ENCODE peak calls at places on chromosomes 13 and 19, in ten cellular contexts. One of them, this sample, is unnamed.

GRCh38 chr19:42498387-42498786 is 29.9 kb downstream of the CEACAM1 start:
- DNase-seq in colonic mucosa: peak; percentile 33
- DNase-seq in EH: no peak
- DNase-seq in stimulated activated CD4-positive, alpha-beta T cell treated with anti-CD3 and anti-CD28 coated beads, Interleukin-1b, Interleukin-23, amount 100 ng/mL, for 1 hour: no peak
- DNase-seq in stimulated activated CD8-positive, alpha-beta memory T cell treated with anti-CD3 and anti-CD28 coated beads, Interleukin-12 subunit alpha, Interleukin-12 subunit beta, amount 100 ng/mL, for 4 hours: no peak
- DNase-seq in GM04503: no peak
- DNase-seq in NCI-H345: no peak
- DNase-seq in heart left ventricle: no peak
- DNase-seq in COR-L47: no peak
- DNase-seq in cardiac septum: no peak
- DNase-seq in this sample: no peak

GRCh38 chr13:52356327-52356726 is 49.6 kb downstream of the THSD1 start:
- DNase-seq in colonic mucosa: no peak
- DNase-seq in EH: peak; percentile 58
- DNase-seq in stimulated activated CD4-positive, alpha-beta T cell treated with anti-CD3 and anti-CD28 coated beads, Interleukin-1b, Interleukin-23, amount 100 ng/mL, for 1 hour: no peak
- DNase-seq in stimulated activated CD8-positive, alpha-beta memory T cell treated with anti-CD3 and anti-CD28 coated beads, Interleukin-12 subunit alpha, Interleukin-12 subunit beta, amount 100 ng/mL, for 4 hours: no peak
- DNase-seq in GM04503: no peak
- DNase-seq in NCI-H345: no peak
- DNase-seq in heart left ventricle: no peak
- DNase-seq in COR-L47: no peak
- DNase-seq in cardiac septum: no peak
- DNase-seq in this sample: no peak

GRCh38 chr13:91722267-91722884 is 324.0 kb downstream of the GPC5 start:
- DNase-seq in colonic mucosa: no peak
- DNase-seq in EH: no peak
- DNase-seq in stimulated activated CD4-positive, alpha-beta T cell treated with anti-CD3 and anti-CD28 coated beads, Interleukin-1b, Interleukin-23, amount 100 ng/mL, for 1 hour: no peak
- DNase-seq in stimulated activated CD8-positive, alpha-beta memory T cell treated with anti-CD3 and anti-CD28 coated beads, Interleukin-12 subunit alpha, Interleukin-12 subunit beta, amount 100 ng/mL, for 4 hours: no peak
- DNase-seq in GM04503: no peak
- DNase-seq in NCI-H345: peak; percentile 26
- DNase-seq in heart left ventricle: no peak
- DNase-seq in COR-L47: peak; percentile 23
- DNase-seq in cardiac septum: no peak
- DNase-seq in this sample: no peak

GRCh38 chr19:6238643-6239281 is 41.0 kb downstream of the MLLT1 start:
- DNase-seq in colonic mucosa: no peak
- DNase-seq in EH: no peak
- DNase-seq in stimulated activated CD4-positive, alpha-beta T cell treated with anti-CD3 and anti-CD28 coated beads, Interleukin-1b, Interleukin-23, amount 100 ng/mL, for 1 hour: no peak
- DNase-seq in stimulated activated CD8-positive, alpha-beta memory T cell treated with anti-CD3 and anti-CD28 coated beads, Interleukin-12 subunit alpha, Interleukin-12 subunit beta, amount 100 ng/mL, for 4 hours: no peak
- DNase-seq in GM04503: no peak
- DNase-seq in NCI-H345: no peak
- DNase-seq in heart left ventricle: peak; percentile 62
- DNase-seq in COR-L47: no peak
- DNase-seq in cardiac septum: no peak
- DNase-seq in this sample: no peak

GRCh38 chr13:27980280-27980998 is 8.1 kb downstream of the URAD start:
- DNase-seq in colonic mucosa: peak; percentile 64
- DNase-seq in EH: no peak
- DNase-seq in stimulated activated CD4-positive, alpha-beta T cell treated with anti-CD3 and anti-CD28 coated beads, Interleukin-1b, Interleukin-23, amount 100 ng/mL, for 1 hour: no peak
- DNase-seq in stimulated activated CD8-positive, alpha-beta memory T cell treated with anti-CD3 and anti-CD28 coated beads, Interleukin-12 subunit alpha, Interleukin-12 subunit beta, amount 100 ng/mL, for 4 hours: no peak
- DNase-seq in GM04503: no peak
- DNase-seq in NCI-H345: no peak
- DNase-seq in heart left ventricle: no peak
- DNase-seq in COR-L47: no peak
- DNase-seq in cardiac septum: peak; percentile 47
- DNase-seq in this sample: no peak

GRCh38 chr19:19582471-19582870 is 36.0 kb downstream of the PBX4 start:
- DNase-seq in colonic mucosa: no peak
- DNase-seq in EH: no peak
- DNase-seq in stimulated activated CD4-positive, alpha-beta T cell treated with anti-CD3 and anti-CD28 coated beads, Interleukin-1b, Interleukin-23, amount 100 ng/mL, for 1 hour: no peak
- DNase-seq in stimulated activated CD8-positive, alpha-beta memory T cell treated with anti-CD3 and anti-CD28 coated beads, Interleukin-12 subunit alpha, Interleukin-12 subunit beta, amount 100 ng/mL, for 4 hours: no peak
- DNase-seq in GM04503: no peak
- DNase-seq in NCI-H345: no peak
- DNase-seq in heart left ventricle: no peak
- DNase-seq in COR-L47: no peak
- DNase-seq in cardiac septum: no peak
- DNase-seq in this sample: no peak

GRCh38 chr19:13689050-13689449 is 75.3 kb upstream of the MRI1 start:
- DNase-seq in colonic mucosa: no peak
- DNase-seq in EH: peak; percentile 46
- DNase-seq in stimulated activated CD4-positive, alpha-beta T cell treated with anti-CD3 and anti-CD28 coated beads, Interleukin-1b, Interleukin-23, amount 100 ng/mL, for 1 hour: no peak
- DNase-seq in stimulated activated CD8-positive, alpha-beta memory T cell treated with anti-CD3 and anti-CD28 coated beads, Interleukin-12 subunit alpha, Interleukin-12 subunit beta, amount 100 ng/mL, for 4 hours: no peak
- DNase-seq in GM04503: no peak
- DNase-seq in NCI-H345: peak; percentile 24
- DNase-seq in heart left ventricle: no peak
- DNase-seq in COR-L47: peak; percentile 28
- DNase-seq in cardiac septum: no peak
- DNase-seq in this sample: no peak

GRCh38 chr19:14102102-14102696 is 11.6 kb upstream of the SAMD1 start:
- DNase-seq in colonic mucosa: no peak
- DNase-seq in EH: no peak
- DNase-seq in stimulated activated CD4-positive, alpha-beta T cell treated with anti-CD3 and anti-CD28 coated beads, Interleukin-1b, Interleukin-23, amount 100 ng/mL, for 1 hour: no peak
- DNase-seq in stimulated activated CD8-positive, alpha-beta memory T cell treated with anti-CD3 and anti-CD28 coated beads, Interleukin-12 subunit alpha, Interleukin-12 subunit beta, amount 100 ng/mL, for 4 hours: no peak
- DNase-seq in GM04503: no peak
- DNase-seq in NCI-H345: no peak
- DNase-seq in heart left ventricle: no peak
- DNase-seq in COR-L47: no peak
- DNase-seq in cardiac septum: no peak
- DNase-seq in this sample: no peak

GRCh38 chr19:6233051-6233826 is 46.5 kb downstream of the MLLT1 start:
- DNase-seq in colonic mucosa: no peak
- DNase-seq in EH: peak; percentile 65
- DNase-seq in stimulated activated CD4-positive, alpha-beta T cell treated with anti-CD3 and anti-CD28 coated beads, Interleukin-1b, Interleukin-23, amount 100 ng/mL, for 1 hour: no peak
- DNase-seq in stimulated activated CD8-positive, alpha-beta memory T cell treated with anti-CD3 and anti-CD28 coated beads, Interleukin-12 subunit alpha, Interleukin-12 subunit beta, amount 100 ng/mL, for 4 hours: no peak
- DNase-seq in GM04503: no peak
- DNase-seq in NCI-H345: no peak
- DNase-seq in heart left ventricle: peak; percentile 90
- DNase-seq in COR-L47: no peak
- DNase-seq in cardiac septum: peak; percentile 87
- DNase-seq in this sample: no peak

GRCh38 chr19:57406516-57407123 is 4.3 kb upstream of the ZNF17 start:
- DNase-seq in colonic mucosa: peak; percentile 67
- DNase-seq in EH: peak; percentile 51
- DNase-seq in stimulated activated CD4-positive, alpha-beta T cell treated with anti-CD3 and anti-CD28 coated beads, Interleukin-1b, Interleukin-23, amount 100 ng/mL, for 1 hour: peak; percentile 31
- DNase-seq in stimulated activated CD8-positive, alpha-beta memory T cell treated with anti-CD3 and anti-CD28 coated beads, Interleukin-12 subunit alpha, Interleukin-12 subunit beta, amount 100 ng/mL, for 4 hours: peak; percentile 47
- DNase-seq in GM04503: no peak
- DNase-seq in NCI-H345: peak; percentile 54
- DNase-seq in heart left ventricle: peak; percentile 68
- DNase-seq in COR-L47: peak; percentile 37
- DNase-seq in cardiac septum: peak; percentile 78
- DNase-seq in this sample: peak; percentile 68

GRCh38 chr13:108508263-108508662 is 121.1 kb upstream of the MYO16 start:
- DNase-seq in colonic mucosa: no peak
- DNase-seq in EH: no peak
- DNase-seq in stimulated activated CD4-positive, alpha-beta T cell treated with anti-CD3 and anti-CD28 coated beads, Interleukin-1b, Interleukin-23, amount 100 ng/mL, for 1 hour: no peak
- DNase-seq in stimulated activated CD8-positive, alpha-beta memory T cell treated with anti-CD3 and anti-CD28 coated beads, Interleukin-12 subunit alpha, Interleukin-12 subunit beta, amount 100 ng/mL, for 4 hours: no peak
- DNase-seq in GM04503: no peak
- DNase-seq in NCI-H345: peak; percentile 17
- DNase-seq in heart left ventricle: no peak
- DNase-seq in COR-L47: peak; percentile 7
- DNase-seq in cardiac septum: no peak
- DNase-seq in this sample: no peak

GRCh38 chr13:59774511-59774911 is 389.2 kb downstream of the DIAPH3 start:
- DNase-seq in colonic mucosa: no peak
- DNase-seq in EH: peak; percentile 88
- DNase-seq in stimulated activated CD4-positive, alpha-beta T cell treated with anti-CD3 and anti-CD28 coated beads, Interleukin-1b, Interleukin-23, amount 100 ng/mL, for 1 hour: no peak
- DNase-seq in stimulated activated CD8-positive, alpha-beta memory T cell treated with anti-CD3 and anti-CD28 coated beads, Interleukin-12 subunit alpha, Interleukin-12 subunit beta, amount 100 ng/mL, for 4 hours: no peak
- DNase-seq in GM04503: peak; percentile 72
- DNase-seq in NCI-H345: no peak
- DNase-seq in heart left ventricle: no peak
- DNase-seq in COR-L47: no peak
- DNase-seq in cardiac septum: no peak
- DNase-seq in this sample: no peak

GRCh38 chr19:32396046-32396652 is 9.4 kb upstream of the DPY19L3 start:
- DNase-seq in colonic mucosa: no peak
- DNase-seq in EH: no peak
- DNase-seq in stimulated activated CD4-positive, alpha-beta T cell treated with anti-CD3 and anti-CD28 coated beads, Interleukin-1b, Interleukin-23, amount 100 ng/mL, for 1 hour: no peak
- DNase-seq in stimulated activated CD8-positive, alpha-beta memory T cell treated with anti-CD3 and anti-CD28 coated beads, Interleukin-12 subunit alpha, Interleukin-12 subunit beta, amount 100 ng/mL, for 4 hours: no peak
- DNase-seq in GM04503: no peak
- DNase-seq in NCI-H345: no peak
- DNase-seq in heart left ventricle: no peak
- DNase-seq in COR-L47: no peak
- DNase-seq in cardiac septum: no peak
- DNase-seq in this sample: peak; percentile 35

GRCh38 chr13:88817560-88817959 is 1146.4 kb downstream of the SLITRK5 start:
- DNase-seq in colonic mucosa: no peak
- DNase-seq in EH: no peak
- DNase-seq in stimulated activated CD4-positive, alpha-beta T cell treated with anti-CD3 and anti-CD28 coated beads, Interleukin-1b, Interleukin-23, amount 100 ng/mL, for 1 hour: no peak
- DNase-seq in stimulated activated CD8-positive, alpha-beta memory T cell treated with anti-CD3 and anti-CD28 coated beads, Interleukin-12 subunit alpha, Interleukin-12 subunit beta, amount 100 ng/mL, for 4 hours: no peak
- DNase-seq in GM04503: no peak
- DNase-seq in NCI-H345: no peak
- DNase-seq in heart left ventricle: no peak
- DNase-seq in COR-L47: no peak
- DNase-seq in cardiac septum: no peak
- DNase-seq in this sample: no peak

GRCh38 chr13:35764359-35765015 is 288.0 kb upstream of the MAB21L1 start:
- DNase-seq in colonic mucosa: no peak
- DNase-seq in EH: peak; percentile 78
- DNase-seq in stimulated activated CD4-positive, alpha-beta T cell treated with anti-CD3 and anti-CD28 coated beads, Interleukin-1b, Interleukin-23, amount 100 ng/mL, for 1 hour: no peak
- DNase-seq in stimulated activated CD8-positive, alpha-beta memory T cell treated with anti-CD3 and anti-CD28 coated beads, Interleukin-12 subunit alpha, Interleukin-12 subunit beta, amount 100 ng/mL, for 4 hours: no peak
- DNase-seq in GM04503: no peak
- DNase-seq in NCI-H345: no peak
- DNase-seq in heart left ventricle: no peak
- DNase-seq in COR-L47: no peak
- DNase-seq in cardiac septum: no peak
- DNase-seq in this sample: no peak

GRCh38 chr13:27043013-27043412 is 128.6 kb downstream of the USP12 start:
- DNase-seq in colonic mucosa: no peak
- DNase-seq in EH: peak; percentile 98
- DNase-seq in stimulated activated CD4-positive, alpha-beta T cell treated with anti-CD3 and anti-CD28 coated beads, Interleukin-1b, Interleukin-23, amount 100 ng/mL, for 1 hour: no peak
- DNase-seq in stimulated activated CD8-positive, alpha-beta memory T cell treated with anti-CD3 and anti-CD28 coated beads, Interleukin-12 subunit alpha, Interleukin-12 subunit beta, amount 100 ng/mL, for 4 hours: no peak
- DNase-seq in GM04503: peak; percentile 96
- DNase-seq in NCI-H345: no peak
- DNase-seq in heart left ventricle: no peak
- DNase-seq in COR-L47: no peak
- DNase-seq in cardiac septum: no peak
- DNase-seq in this sample: no peak

GRCh38 chr13:21637296-21637695 is 33.3 kb upstream of the MICU2 start:
- DNase-seq in colonic mucosa: peak; percentile 88
- DNase-seq in EH: peak; percentile 34
- DNase-seq in stimulated activated CD4-positive, alpha-beta T cell treated with anti-CD3 and anti-CD28 coated beads, Interleukin-1b, Interleukin-23, amount 100 ng/mL, for 1 hour: no peak
- DNase-seq in stimulated activated CD8-positive, alpha-beta memory T cell treated with anti-CD3 and anti-CD28 coated beads, Interleukin-12 subunit alpha, Interleukin-12 subunit beta, amount 100 ng/mL, for 4 hours: peak; percentile 10
- DNase-seq in GM04503: no peak
- DNase-seq in NCI-H345: peak; percentile 91
- DNase-seq in heart left ventricle: no peak
- DNase-seq in COR-L47: peak; percentile 96
- DNase-seq in cardiac septum: no peak
- DNase-seq in this sample: peak; percentile 10

GRCh38 chr19:5561559-5561958 is 6.2 kb downstream of the TINCR start:
- DNase-seq in colonic mucosa: no peak
- DNase-seq in EH: no peak
- DNase-seq in stimulated activated CD4-positive, alpha-beta T cell treated with anti-CD3 and anti-CD28 coated beads, Interleukin-1b, Interleukin-23, amount 100 ng/mL, for 1 hour: no peak
- DNase-seq in stimulated activated CD8-positive, alpha-beta memory T cell treated with anti-CD3 and anti-CD28 coated beads, Interleukin-12 subunit alpha, Interleukin-12 subunit beta, amount 100 ng/mL, for 4 hours: no peak
- DNase-seq in GM04503: no peak
- DNase-seq in NCI-H345: no peak
- DNase-seq in heart left ventricle: no peak
- DNase-seq in COR-L47: no peak
- DNase-seq in cardiac septum: no peak
- DNase-seq in this sample: no peak

GRCh38 chr19:45340232-45340898 is at the start of gene KLC3:
- DNase-seq in colonic mucosa: peak; percentile 63
- DNase-seq in EH: no peak
- DNase-seq in stimulated activated CD4-positive, alpha-beta T cell treated with anti-CD3 and anti-CD28 coated beads, Interleukin-1b, Interleukin-23, amount 100 ng/mL, for 1 hour: no peak
- DNase-seq in stimulated activated CD8-positive, alpha-beta memory T cell treated with anti-CD3 and anti-CD28 coated beads, Interleukin-12 subunit alpha, Interleukin-12 subunit beta, amount 100 ng/mL, for 4 hours: no peak
- DNase-seq in GM04503: no peak
- DNase-seq in NCI-H345: peak; percentile 49
- DNase-seq in heart left ventricle: no peak
- DNase-seq in COR-L47: peak; percentile 18
- DNase-seq in cardiac septum: no peak
- DNase-seq in this sample: no peak

GRCh38 chr13:91141619-91142061 is 205.8 kb upstream of the MIR17HG start:
- DNase-seq in colonic mucosa: no peak
- DNase-seq in EH: peak; percentile 29
- DNase-seq in stimulated activated CD4-positive, alpha-beta T cell treated with anti-CD3 and anti-CD28 coated beads, Interleukin-1b, Interleukin-23, amount 100 ng/mL, for 1 hour: no peak
- DNase-seq in stimulated activated CD8-positive, alpha-beta memory T cell treated with anti-CD3 and anti-CD28 coated beads, Interleukin-12 subunit alpha, Interleukin-12 subunit beta, amount 100 ng/mL, for 4 hours: no peak
- DNase-seq in GM04503: no peak
- DNase-seq in NCI-H345: no peak
- DNase-seq in heart left ventricle: no peak
- DNase-seq in COR-L47: no peak
- DNase-seq in cardiac septum: no peak
- DNase-seq in this sample: no peak

GRCh38 chr19:6087074-6087506 is 23.2 kb downstream of the RFX2 start:
- DNase-seq in colonic mucosa: peak; percentile 49
- DNase-seq in EH: no peak
- DNase-seq in stimulated activated CD4-positive, alpha-beta T cell treated with anti-CD3 and anti-CD28 coated beads, Interleukin-1b, Interleukin-23, amount 100 ng/mL, for 1 hour: no peak
- DNase-seq in stimulated activated CD8-positive, alpha-beta memory T cell treated with anti-CD3 and anti-CD28 coated beads, Interleukin-12 subunit alpha, Interleukin-12 subunit beta, amount 100 ng/mL, for 4 hours: no peak
- DNase-seq in GM04503: no peak
- DNase-seq in NCI-H345: peak; percentile 41
- DNase-seq in heart left ventricle: no peak
- DNase-seq in COR-L47: peak; percentile 83
- DNase-seq in cardiac septum: no peak
- DNase-seq in this sample: no peak